ENCODE peak calls at places on chromosomes 2 and 18, in six cellular contexts. One of them, this sample, is unnamed.

GRCh38 chr2:54077088-54077900 is 38.1 kb upstream of the ACYP2 start:
- DNase-seq in HCT116: no peak
- DNase-seq in H1: no peak
- DNase-seq in K562: no peak
- DNase-seq in GM12878: no peak
- DNase-seq in HepG2: no peak
- DNase-seq in this sample: no peak

GRCh38 chr2:2763351-2763997 is 432.4 kb upstream of the MYT1L start:
- DNase-seq in HCT116: no peak
- DNase-seq in H1: no peak
- DNase-seq in K562: no peak
- DNase-seq in GM12878: no peak
- DNase-seq in HepG2: no peak
- DNase-seq in this sample: no peak

GRCh38 chr2:151030663-151031230 is 230.9 kb downstream of the RBM43 start:
- DNase-seq in HCT116: no peak
- DNase-seq in H1: no peak
- DNase-seq in K562: no peak
- DNase-seq in GM12878: no peak
- DNase-seq in HepG2: no peak
- DNase-seq in this sample: no peak

GRCh38 chr18:59672125-59672769 is 25.0 kb downstream of the CCBE1 start:
- DNase-seq in HCT116: no peak
- DNase-seq in H1: no peak
- DNase-seq in K562: no peak
- DNase-seq in GM12878: no peak
- DNase-seq in HepG2: no peak
- DNase-seq in this sample: no peak

GRCh38 chr18:7754725-7755181 is 187.6 kb downstream of the PTPRM start:
- DNase-seq in HCT116: no peak
- DNase-seq in H1: no peak
- DNase-seq in K562: no peak
- DNase-seq in GM12878: no peak
- DNase-seq in HepG2: peak
- DNase-seq in this sample: no peak

GRCh38 chr2:4516362-4516761 is 813.0 kb downstream of the DCDC2C start:
- DNase-seq in HCT116: no peak
- DNase-seq in H1: no peak
- DNase-seq in K562: no peak
- DNase-seq in GM12878: no peak
- DNase-seq in HepG2: no peak
- DNase-seq in this sample: no peak

GRCh38 chr2:143918465-143918989 is 601.4 kb downstream of the ZEB2 start:
- DNase-seq in HCT116: no peak
- DNase-seq in H1: no peak
- DNase-seq in K562: no peak
- DNase-seq in GM12878: no peak
- DNase-seq in HepG2: no peak
- DNase-seq in this sample: no peak

GRCh38 chr2:191436368-191437055 is 191.3 kb downstream of the MYO1B start:
- DNase-seq in HCT116: no peak
- DNase-seq in H1: no peak
- DNase-seq in K562: no peak
- DNase-seq in GM12878: no peak
- DNase-seq in HepG2: peak
- DNase-seq in this sample: no peak

GRCh38 chr18:59516356-59517155 is 157.5 kb upstream of the LMAN1 start:
- DNase-seq in HCT116: no peak
- DNase-seq in H1: no peak
- DNase-seq in K562: peak
- DNase-seq in GM12878: no peak
- DNase-seq in HepG2: peak
- DNase-seq in this sample: peak

GRCh38 chr2:221780281-221780688 is 208.2 kb upstream of the EPHA4 start:
- DNase-seq in HCT116: no peak
- DNase-seq in H1: no peak
- DNase-seq in K562: no peak
- DNase-seq in GM12878: no peak
- DNase-seq in HepG2: no peak
- DNase-seq in this sample: no peak

GRCh38 chr18:2979027-2979570 is 33.8 kb downstream of the LPIN2 start:
- DNase-seq in HCT116: no peak
- DNase-seq in H1: no peak
- DNase-seq in K562: no peak
- DNase-seq in GM12878: no peak
- DNase-seq in HepG2: no peak
- DNase-seq in this sample: no peak

GRCh38 chr2:189127756-189128155 is 51.8 kb downstream of the COL5A2 start:
- DNase-seq in HCT116: no peak
- DNase-seq in H1: no peak
- DNase-seq in K562: no peak
- DNase-seq in GM12878: no peak
- DNase-seq in HepG2: no peak
- DNase-seq in this sample: no peak

GRCh38 chr2:200026312-200026711 is 70.9 kb downstream of the MAIP1 start:
- DNase-seq in HCT116: no peak
- DNase-seq in H1: no peak
- DNase-seq in K562: no peak
- DNase-seq in GM12878: no peak
- DNase-seq in HepG2: no peak
- DNase-seq in this sample: no peak

DNA sequence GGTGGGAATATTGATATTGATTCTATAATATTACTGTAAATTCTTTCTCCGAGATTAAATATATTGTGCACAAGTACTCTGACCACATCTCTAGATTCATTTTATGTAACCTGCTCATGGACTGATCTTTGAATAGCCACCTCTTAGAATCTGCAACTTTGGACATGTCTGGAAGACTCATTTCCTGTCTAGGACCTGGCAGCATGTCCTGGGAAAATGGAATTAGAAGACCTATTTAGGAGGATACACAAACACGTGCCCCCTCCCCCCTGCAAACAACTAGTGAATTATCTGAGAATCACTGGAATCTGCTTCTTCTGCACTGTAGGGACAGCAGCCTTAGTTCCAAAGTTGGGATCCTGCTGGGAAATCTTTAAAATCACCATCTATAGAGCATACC is 94.1 kb downstream of the UBE2E3 start:
- DNase-seq in HCT116: no peak
- DNase-seq in H1: no peak
- DNase-seq in K562: no peak
- DNase-seq in GM12878: no peak
- DNase-seq in HepG2: no peak
- DNase-seq in this sample: no peak
- TF ChIP-seq ZNF274 in HCT116: no peak
- TF ChIP-seq ZNF274 in H1: no peak
- TF ChIP-seq ZNF274 in K562: no peak
- TF ChIP-seq ZNF274 in GM12878: no peak
- TF ChIP-seq ZNF274 in HepG2: no peak
- TF ChIP-seq ZNF274 in this sample: no peak

GRCh38 chr2:69381337-69381737 is 5.7 kb downstream of the GFPT1 start:
- DNase-seq in HCT116: no peak
- DNase-seq in H1: no peak
- DNase-seq in K562: no peak
- DNase-seq in GM12878: no peak
- DNase-seq in HepG2: no peak
- DNase-seq in this sample: no peak

GRCh38 chr2:69382547-69382946 is 4.5 kb downstream of the GFPT1 start:
- DNase-seq in HCT116: no peak
- DNase-seq in H1: no peak
- DNase-seq in K562: no peak
- DNase-seq in GM12878: no peak
- DNase-seq in HepG2: no peak
- DNase-seq in this sample: no peak

GRCh38 chr2:69383178-69383812 is 3.7 kb downstream of the GFPT1 start:
- DNase-seq in HCT116: no peak
- DNase-seq in H1: no peak
- DNase-seq in K562: no peak
- DNase-seq in GM12878: no peak
- DNase-seq in HepG2: no peak
- DNase-seq in this sample: no peak

GRCh38 chr2:69376385-69376784 is 10.6 kb downstream of the GFPT1 start:
- DNase-seq in HCT116: no peak
- DNase-seq in H1: no peak
- DNase-seq in K562: no peak
- DNase-seq in GM12878: no peak
- DNase-seq in HepG2: no peak
- DNase-seq in this sample: no peak

GRCh38 chr2:69380072-69380917 is 6.7 kb downstream of the GFPT1 start:
- DNase-seq in HCT116: no peak
- DNase-seq in H1: no peak
- DNase-seq in K562: no peak
- DNase-seq in GM12878: no peak
- DNase-seq in HepG2: no peak
- DNase-seq in this sample: no peak
- TF ChIP-seq ZNF274 in HCT116: no peak
- TF ChIP-seq ZNF274 in H1: no peak
- TF ChIP-seq ZNF274 in K562: no peak
- TF ChIP-seq ZNF274 in GM12878: no peak
- TF ChIP-seq ZNF274 in HepG2: no peak
- TF ChIP-seq ZNF274 in this sample: no peak

DNA sequence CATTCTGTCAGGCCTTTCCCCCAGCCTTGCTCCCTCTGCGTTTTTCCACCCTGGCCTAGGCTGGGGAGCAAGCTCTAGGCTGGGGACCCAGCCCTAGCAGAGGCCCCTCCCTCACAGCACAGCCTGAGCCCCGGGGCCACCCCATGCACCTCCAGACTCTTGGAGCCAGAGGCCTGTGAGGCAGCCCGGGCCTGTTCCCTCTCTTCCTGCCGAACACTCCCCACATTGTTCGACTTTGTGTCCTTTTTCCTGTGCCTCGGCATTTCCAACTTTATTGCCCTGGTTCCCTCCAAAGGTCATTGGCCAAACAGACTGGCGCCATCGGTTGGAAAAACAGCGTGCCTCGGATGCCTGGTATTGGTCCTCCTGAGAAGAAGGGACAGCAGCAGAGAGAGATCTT is 79.7 kb downstream of the HS1BP3 start:
- DNase-seq in HCT116: no peak
- DNase-seq in H1: no peak
- DNase-seq in K562: no peak
- DNase-seq in GM12878: no peak
- DNase-seq in HepG2: no peak
- DNase-seq in this sample: no peak
- TF ChIP-seq ZNF274 in HCT116: no peak
- TF ChIP-seq ZNF274 in H1: no peak
- TF ChIP-seq ZNF274 in K562: no peak
- TF ChIP-seq ZNF274 in GM12878: no peak
- TF ChIP-seq ZNF274 in HepG2: no peak
- TF ChIP-seq ZNF274 in this sample: no peak

GRCh38 chr2:228104215-228104614 is 77.3 kb downstream of the SPHKAP start:
- DNase-seq in HCT116: no peak
- DNase-seq in H1: no peak
- DNase-seq in K562: no peak
- DNase-seq in GM12878: no peak
- DNase-seq in HepG2: no peak
- DNase-seq in this sample: no peak
- TF ChIP-seq ZNF274 in HCT116: no peak
- TF ChIP-seq ZNF274 in H1: no peak
- TF ChIP-seq ZNF274 in K562: no peak
- TF ChIP-seq ZNF274 in GM12878: no peak
- TF ChIP-seq ZNF274 in HepG2: no peak
- TF ChIP-seq ZNF274 in this sample: no peak

GRCh38 chr2:38115216-38116012 is 39.5 kb upstream of the CYP1B1 start:
- DNase-seq in HCT116: peak
- DNase-seq in H1: peak
- DNase-seq in K562: peak
- DNase-seq in GM12878: peak
- DNase-seq in HepG2: peak
- DNase-seq in this sample: peak
- TF ChIP-seq ZNF274 in HCT116: no peak
- TF ChIP-seq ZNF274 in H1: no peak
- TF ChIP-seq ZNF274 in K562: no peak
- TF ChIP-seq ZNF274 in GM12878: no peak
- TF ChIP-seq ZNF274 in HepG2: no peak
- TF ChIP-seq ZNF274 in this sample: no peak

DNA sequence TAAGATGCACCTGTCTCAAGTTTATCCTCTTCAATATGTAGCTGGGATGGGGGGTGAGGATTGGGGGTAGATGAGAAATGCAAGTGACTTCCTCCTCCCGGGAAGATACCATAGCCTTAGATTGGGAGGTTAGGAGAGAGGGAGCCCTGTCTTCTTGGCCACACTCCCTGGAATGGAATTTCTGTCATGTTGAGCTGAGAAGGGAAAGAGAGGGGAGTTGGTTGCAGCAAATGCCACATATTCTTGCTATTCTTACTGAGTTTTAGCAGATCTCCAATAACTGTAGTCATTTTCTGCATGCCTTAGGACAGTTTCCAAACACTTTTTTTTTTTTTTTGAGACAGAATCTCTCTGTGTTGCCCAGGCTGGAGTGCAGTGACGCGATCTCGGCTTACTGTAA is 35.9 kb downstream of the TAF4B start:
- DNase-seq in HCT116: no peak
- DNase-seq in H1: no peak
- DNase-seq in K562: no peak
- DNase-seq in GM12878: no peak
- DNase-seq in HepG2: no peak
- DNase-seq in this sample: no peak
- TF ChIP-seq ZNF274 in HCT116: no peak
- TF ChIP-seq ZNF274 in H1: no peak
- TF ChIP-seq ZNF274 in K562: no peak
- TF ChIP-seq ZNF274 in GM12878: no peak
- TF ChIP-seq ZNF274 in HepG2: no peak
- TF ChIP-seq ZNF274 in this sample: no peak

GRCh38 chr2:73069855-73070650 is 1.5 kb downstream of the SFXN5 start:
- DNase-seq in HCT116: no peak
- DNase-seq in H1: no peak
- DNase-seq in K562: peak
- DNase-seq in GM12878: no peak
- DNase-seq in HepG2: peak
- DNase-seq in this sample: no peak
- TF ChIP-seq ZNF274 in HCT116: no peak
- TF ChIP-seq ZNF274 in H1: no peak
- TF ChIP-seq ZNF274 in K562: no peak
- TF ChIP-seq ZNF274 in GM12878: no peak
- TF ChIP-seq ZNF274 in HepG2: no peak
- TF ChIP-seq ZNF274 in this sample: no peak

This sample was measured in NT2/D1.